ENCODE peak calls at places on chromosomes 11 and 22, in nine cellular contexts. One of them, this sample, is unnamed.

GRCh38 chr22:41976961-41977566 is 7.8 kb downstream of the SEPTIN3 start:
- DNase-seq in left ventricle myocardium inferior: no peak
- DNase-seq in nephron progenitor cell: peak
- DNase-seq in AG20443: no peak
- DNase-seq in EL: no peak
- DNase-seq in AG04450: no peak
- DNase-seq in dorsolateral prefrontal cortex: no peak
- DNase-seq in RCC 7860: no peak
- DNase-seq in T-cell: no peak
- DNase-seq in this sample: no peak

GRCh38 chr11:93192163-93192562 is 5.6 kb downstream of the SLC36A4 start:
- DNase-seq in AG20443: no peak
- DNase-seq in AG04450: no peak
- DNase-seq in RCC 7860: no peak
- DNase-seq in dorsolateral prefrontal cortex: no peak
- DNase-seq in left ventricle myocardium inferior: no peak
- DNase-seq in EL: no peak
- DNase-seq in nephron progenitor cell: no peak
- DNase-seq in T-cell: no peak
- DNase-seq in this sample: no peak

GRCh38 chr11:24064309-24064903 is 432.4 kb upstream of the LUZP2 start:
- DNase-seq in left ventricle myocardium inferior: no peak
- DNase-seq in AG04450: no peak
- DNase-seq in AG20443: peak
- DNase-seq in dorsolateral prefrontal cortex: no peak
- DNase-seq in T-cell: no peak
- DNase-seq in nephron progenitor cell: no peak
- DNase-seq in RCC 7860: no peak
- DNase-seq in EL: no peak
- DNase-seq in this sample: no peak

GRCh38 chr22:46450931-46451660 is 86.3 kb downstream of the CELSR1 start:
- DNase-seq in EL: no peak
- DNase-seq in RCC 7860: no peak
- DNase-seq in T-cell: no peak
- DNase-seq in dorsolateral prefrontal cortex: no peak
- DNase-seq in nephron progenitor cell: no peak
- DNase-seq in AG20443: peak
- DNase-seq in AG04450: no peak
- DNase-seq in left ventricle myocardium inferior: no peak
- DNase-seq in this sample: no peak

GRCh38 chr11:46631676-46632075 is 14.3 kb downstream of the ATG13 start:
- DNase-seq in AG04450: no peak
- DNase-seq in AG20443: no peak
- DNase-seq in RCC 7860: no peak
- DNase-seq in left ventricle myocardium inferior: no peak
- DNase-seq in nephron progenitor cell: no peak
- DNase-seq in EL: no peak
- DNase-seq in dorsolateral prefrontal cortex: no peak
- DNase-seq in T-cell: no peak
- DNase-seq in this sample: no peak

GRCh38 chr11:75432911-75433321 is at the start of gene KLHL35:
- DNase-seq in RCC 7860: no peak
- DNase-seq in dorsolateral prefrontal cortex: no peak
- DNase-seq in T-cell: no peak
- DNase-seq in left ventricle myocardium inferior: no peak
- DNase-seq in nephron progenitor cell: no peak
- DNase-seq in AG04450: no peak
- DNase-seq in AG20443: no peak
- DNase-seq in EL: no peak
- DNase-seq in this sample: peak

GRCh38 chr11:78869293-78869692 is 294.6 kb upstream of the NARS2 start:
- DNase-seq in T-cell: no peak
- DNase-seq in EL: no peak
- DNase-seq in left ventricle myocardium inferior: no peak
- DNase-seq in AG20443: no peak
- DNase-seq in dorsolateral prefrontal cortex: no peak
- DNase-seq in AG04450: no peak
- DNase-seq in nephron progenitor cell: no peak
- DNase-seq in RCC 7860: no peak
- DNase-seq in this sample: no peak

GRCh38 chr11:64923151-64923661 is 1.3 kb upstream of the PPP2R5B start:
- DNase-seq in nephron progenitor cell: no peak
- DNase-seq in T-cell: no peak
- DNase-seq in EL: no peak
- DNase-seq in dorsolateral prefrontal cortex: no peak
- DNase-seq in AG20443: no peak
- DNase-seq in left ventricle myocardium inferior: no peak
- DNase-seq in AG04450: no peak
- DNase-seq in RCC 7860: no peak
- DNase-seq in this sample: no peak

GRCh38 chr11:64890084-64890944 is 11.9 kb upstream of the EHD1 start:
- DNase-seq in AG20443: no peak
- DNase-seq in nephron progenitor cell: no peak
- DNase-seq in RCC 7860: no peak
- DNase-seq in left ventricle myocardium inferior: no peak
- DNase-seq in T-cell: no peak
- DNase-seq in dorsolateral prefrontal cortex: peak
- DNase-seq in EL: no peak
- DNase-seq in AG04450: no peak
- DNase-seq in this sample: no peak

GRCh38 chr22:28142361-28142801 is 223.3 kb upstream of the PITPNB start:
- DNase-seq in nephron progenitor cell: peak
- DNase-seq in AG20443: peak
- DNase-seq in RCC 7860: peak
- DNase-seq in T-cell: no peak
- DNase-seq in AG04450: peak
- DNase-seq in EL: peak
- DNase-seq in left ventricle myocardium inferior: no peak
- DNase-seq in dorsolateral prefrontal cortex: no peak
- DNase-seq in this sample: no peak

GRCh38 chr22:25368271-25368670 is 148.8 kb downstream of the CRYBB2 start:
- DNase-seq in T-cell: no peak
- DNase-seq in RCC 7860: no peak
- DNase-seq in AG04450: peak
- DNase-seq in EL: peak
- DNase-seq in dorsolateral prefrontal cortex: no peak
- DNase-seq in AG20443: peak
- DNase-seq in nephron progenitor cell: no peak
- DNase-seq in left ventricle myocardium inferior: no peak
- DNase-seq in this sample: no peak

GRCh38 chr11:112628676-112629075 is 332.5 kb upstream of the NCAM1 start:
- DNase-seq in left ventricle myocardium inferior: no peak
- DNase-seq in AG20443: no peak
- DNase-seq in nephron progenitor cell: no peak
- DNase-seq in dorsolateral prefrontal cortex: no peak
- DNase-seq in AG04450: no peak
- DNase-seq in EL: no peak
- DNase-seq in RCC 7860: no peak
- DNase-seq in T-cell: no peak
- DNase-seq in this sample: no peak

GRCh38 chr22:35308480-35308945 is 8.8 kb downstream of the TOM1 start:
- DNase-seq in T-cell: no peak
- DNase-seq in left ventricle myocardium inferior: no peak
- DNase-seq in EL: no peak
- DNase-seq in RCC 7860: no peak
- DNase-seq in nephron progenitor cell: no peak
- DNase-seq in AG20443: no peak
- DNase-seq in dorsolateral prefrontal cortex: no peak
- DNase-seq in AG04450: no peak
- DNase-seq in this sample: no peak

GRCh38 chr22:45290410-45290936 is 5.7 kb downstream of the UPK3A start:
- DNase-seq in AG20443: peak
- DNase-seq in T-cell: no peak
- DNase-seq in EL: peak
- DNase-seq in RCC 7860: no peak
- DNase-seq in nephron progenitor cell: peak
- DNase-seq in left ventricle myocardium inferior: no peak
- DNase-seq in dorsolateral prefrontal cortex: no peak
- DNase-seq in AG04450: peak
- DNase-seq in this sample: peak

GRCh38 chr11:84144531-84144930 is 858.4 kb upstream of the CCDC90B start:
- DNase-seq in T-cell: no peak
- DNase-seq in RCC 7860: no peak
- DNase-seq in left ventricle myocardium inferior: no peak
- DNase-seq in EL: no peak
- DNase-seq in AG20443: no peak
- DNase-seq in nephron progenitor cell: no peak
- DNase-seq in AG04450: no peak
- DNase-seq in dorsolateral prefrontal cortex: no peak
- DNase-seq in this sample: no peak

GRCh38 chr22:30430933-30431332 is 5.4 kb downstream of the MTFP1 start:
- DNase-seq in dorsolateral prefrontal cortex: no peak
- DNase-seq in AG04450: no peak
- DNase-seq in AG20443: no peak
- DNase-seq in left ventricle myocardium inferior: no peak
- DNase-seq in RCC 7860: no peak
- DNase-seq in nephron progenitor cell: no peak
- DNase-seq in T-cell: no peak
- DNase-seq in EL: no peak
- DNase-seq in this sample: no peak

GRCh38 chr11:66264893-66265292 is 3.5 kb upstream of the RAB1B start:
- DNase-seq in dorsolateral prefrontal cortex: no peak
- DNase-seq in T-cell: peak
- DNase-seq in AG04450: no peak
- DNase-seq in EL: no peak
- DNase-seq in left ventricle myocardium inferior: no peak
- DNase-seq in AG20443: no peak
- DNase-seq in RCC 7860: no peak
- DNase-seq in nephron progenitor cell: peak
- DNase-seq in this sample: peak

GRCh38 chr22:31046591-31047226 is 34.4 kb upstream of the SMTN start:
- DNase-seq in nephron progenitor cell: peak
- DNase-seq in AG20443: no peak
- DNase-seq in T-cell: no peak
- DNase-seq in left ventricle myocardium inferior: peak
- DNase-seq in AG04450: no peak
- DNase-seq in EL: no peak
- DNase-seq in dorsolateral prefrontal cortex: no peak
- DNase-seq in RCC 7860: no peak
- DNase-seq in this sample: peak

GRCh38 chr11:71485063-71485399 is 32.0 kb downstream of the NADSYN1 start:
- DNase-seq in RCC 7860: no peak
- DNase-seq in dorsolateral prefrontal cortex: no peak
- DNase-seq in nephron progenitor cell: no peak
- DNase-seq in AG04450: no peak
- DNase-seq in left ventricle myocardium inferior: no peak
- DNase-seq in T-cell: no peak
- DNase-seq in EL: no peak
- DNase-seq in AG20443: no peak
- DNase-seq in this sample: no peak

GRCh38 chr22:31495343-31495742 is 993 bp upstream of the SFI1 start:
- DNase-seq in left ventricle myocardium inferior: no peak
- DNase-seq in AG04450: no peak
- DNase-seq in T-cell: no peak
- DNase-seq in nephron progenitor cell: no peak
- DNase-seq in EL: no peak
- DNase-seq in AG20443: no peak
- DNase-seq in RCC 7860: no peak
- DNase-seq in dorsolateral prefrontal cortex: no peak
- DNase-seq in this sample: no peak

GRCh38 chr22:49667236-49667635 is 160.4 kb downstream of the BRD1 start:
- DNase-seq in AG04450: no peak
- DNase-seq in nephron progenitor cell: no peak
- DNase-seq in AG20443: no peak
- DNase-seq in EL: no peak
- DNase-seq in dorsolateral prefrontal cortex: no peak
- DNase-seq in T-cell: no peak
- DNase-seq in RCC 7860: no peak
- DNase-seq in left ventricle myocardium inferior: peak
- DNase-seq in this sample: no peak

GRCh38 chr11:76657824-76658170 is 12.8 kb downstream of the LRRC32 start:
- DNase-seq in AG04450: no peak
- DNase-seq in AG20443: no peak
- DNase-seq in nephron progenitor cell: no peak
- DNase-seq in left ventricle myocardium inferior: no peak
- DNase-seq in T-cell: no peak
- DNase-seq in dorsolateral prefrontal cortex: no peak
- DNase-seq in EL: no peak
- DNase-seq in RCC 7860: no peak
- DNase-seq in this sample: no peak

GRCh38 chr22:45475063-45475747 is 27.5 kb upstream of the FBLN1 start:
- DNase-seq in nephron progenitor cell: peak
- DNase-seq in left ventricle myocardium inferior: no peak
- DNase-seq in dorsolateral prefrontal cortex: no peak
- DNase-seq in AG04450: no peak
- DNase-seq in RCC 7860: no peak
- DNase-seq in T-cell: no peak
- DNase-seq in EL: no peak
- DNase-seq in AG20443: no peak
- DNase-seq in this sample: no peak

GRCh38 chr11:30316237-30316636 is 6.7 kb upstream of the ARL14EP start:
- DNase-seq in T-cell: no peak
- DNase-seq in dorsolateral prefrontal cortex: no peak
- DNase-seq in EL: no peak
- DNase-seq in RCC 7860: no peak
- DNase-seq in nephron progenitor cell: no peak
- DNase-seq in AG20443: no peak
- DNase-seq in left ventricle myocardium inferior: no peak
- DNase-seq in AG04450: no peak
- DNase-seq in this sample: no peak

GRCh38 chr22:24950272-24950902 is 2.1 kb upstream of the KIAA1671 start:
- DNase-seq in left ventricle myocardium inferior: no peak
- DNase-seq in AG20443: peak
- DNase-seq in RCC 7860: no peak
- DNase-seq in T-cell: no peak
- DNase-seq in nephron progenitor cell: peak
- DNase-seq in dorsolateral prefrontal cortex: peak
- DNase-seq in AG04450: no peak
- DNase-seq in EL: peak
- DNase-seq in this sample: no peak

GRCh38 chr22:23151827-23152226 is 6.5 kb downstream of the RAB36 start:
- DNase-seq in dorsolateral prefrontal cortex: no peak
- DNase-seq in AG20443: no peak
- DNase-seq in nephron progenitor cell: no peak
- DNase-seq in RCC 7860: no peak
- DNase-seq in EL: peak
- DNase-seq in left ventricle myocardium inferior: no peak
- DNase-seq in T-cell: no peak
- DNase-seq in AG04450: no peak
- DNase-seq in this sample: no peak

GRCh38 chr11:76234704-76235232 is 28.5 kb upstream of the WNT11 start:
- DNase-seq in left ventricle myocardium inferior: peak
- DNase-seq in nephron progenitor cell: no peak
- DNase-seq in AG20443: no peak
- DNase-seq in RCC 7860: no peak
- DNase-seq in AG04450: no peak
- DNase-seq in dorsolateral prefrontal cortex: peak
- DNase-seq in EL: no peak
- DNase-seq in T-cell: no peak
- DNase-seq in this sample: peak

GRCh38 chr22:34950480-34950879 is 115.5 kb upstream of the ISX start:
- DNase-seq in EL: no peak
- DNase-seq in AG04450: no peak
- DNase-seq in AG20443: peak
- DNase-seq in dorsolateral prefrontal cortex: no peak
- DNase-seq in RCC 7860: no peak
- DNase-seq in T-cell: no peak
- DNase-seq in left ventricle myocardium inferior: no peak
- DNase-seq in nephron progenitor cell: peak
- DNase-seq in this sample: no peak

GRCh38 chr22:42437488-42438292 is 5.5 kb upstream of the NFAM1 start:
- DNase-seq in left ventricle myocardium inferior: peak
- DNase-seq in EL: peak
- DNase-seq in RCC 7860: peak
- DNase-seq in dorsolateral prefrontal cortex: peak
- DNase-seq in AG20443: peak
- DNase-seq in nephron progenitor cell: peak
- DNase-seq in T-cell: peak
- DNase-seq in AG04450: no peak
- DNase-seq in this sample: peak

GRCh38 chr11:121575250-121575962 is 122.6 kb upstream of the SORL1-AS1 start:
- DNase-seq in AG04450: peak
- DNase-seq in nephron progenitor cell: no peak
- DNase-seq in AG20443: no peak
- DNase-seq in T-cell: no peak
- DNase-seq in EL: peak
- DNase-seq in RCC 7860: no peak
- DNase-seq in dorsolateral prefrontal cortex: no peak
- DNase-seq in left ventricle myocardium inferior: peak
- DNase-seq in this sample: peak

GRCh38 chr11:131661137-131661536 is 290.7 kb downstream of the NTM start:
- DNase-seq in AG20443: peak
- DNase-seq in nephron progenitor cell: no peak
- DNase-seq in T-cell: no peak
- DNase-seq in left ventricle myocardium inferior: no peak
- DNase-seq in dorsolateral prefrontal cortex: no peak
- DNase-seq in RCC 7860: peak
- DNase-seq in AG04450: no peak
- DNase-seq in EL: peak
- DNase-seq in this sample: no peak

This sample was measured in psoas muscle.